ENCODE peak calls at places on chromosomes 2 and 18, in ten cellular contexts. T is neuronal stem cell; U is aorta; K is ascending aorta; F is body of pancreas; Q is stomach; J is psoas muscle; V is lower lobe of right lung; L is CD8-positive, alpha-beta T cell; C is heart right ventricle. P is an unnamed sample.

GRCh38 chr18:8283901-8284585 is 325.2 kb upstream of the RAB12 start:
- DNase-seq in Q (no peak), C (no peak), T (no peak), F (no peak), L (no peak), J (no peak), U (no peak), K (no peak), V (no peak), P (no peak)

GRCh38 chr18:51342815-51343214 is 145.3 kb upstream of the MEX3C start:
- DNase-seq in U (no peak), V (no peak), K (no peak), J (no peak), L (no peak), Q (no peak), F (no peak), C (no peak), T (no peak), P (no peak)

GRCh38 chr2:43251171-43251731 is 24.8 kb upstream of the ZFP36L2 start:
- DNase-seq in Q (no peak), C (no peak), L (no peak), K (no peak), V (no peak), U (no peak), J (no peak), F (no peak), T (no peak), P (peak; percentile 78)

GRCh38 chr2:113098061-113098460 is 29.3 kb upstream of the IL1RN start:
- DNase-seq in Q (no peak), U (no peak), J (no peak), F (no peak), V (no peak), L (no peak), K (no peak), C (no peak), T (no peak), P (no peak)

GRCh38 chr2:6977095-6977777 is 60.0 kb downstream of the RNF144A start:
- DNase-seq in F (peak; percentile 88), Q (peak; percentile 74), J (peak; percentile 59), L (no peak), C (peak; percentile 74), V (no peak), U (peak; percentile 62), T (no peak), K (no peak), P (no peak)

GRCh38 chr2:199716807-199717586 is 134.0 kb downstream of the FTCDNL1 start:
- DNase-seq in U (no peak), C (no peak), Q (no peak), T (no peak), J (no peak), F (no peak), K (no peak), L (no peak), V (no peak), P (no peak)

GRCh38 chr18:32389868-32390267 is 80.8 kb downstream of the GAREM1 start:
- DNase-seq in C (peak; percentile 64), T (no peak), L (no peak), J (no peak), U (no peak), V (peak; percentile 81), K (no peak), Q (peak; percentile 92), F (peak; percentile 95), P (no peak)

GRCh38 chr2:152298754-152299153 is 36.2 kb upstream of the FMNL2 start:
- DNase-seq in V (no peak), L (no peak), K (no peak), T (no peak), C (no peak), J (no peak), U (no peak), F (no peak), Q (no peak), P (no peak)

GRCh38 chr18:26429535-26429934 is 118.8 kb downstream of the KCTD1 start:
- DNase-seq in F (no peak), J (no peak), K (no peak), T (no peak), U (no peak), Q (no peak), L (no peak), V (no peak), C (no peak), P (no peak)

GRCh38 chr2:121386707-121387106 is 101.7 kb upstream of the TFCP2L1 start:
- DNase-seq in V (no peak), C (no peak), L (no peak), T (no peak), F (no peak), J (no peak), U (no peak), Q (no peak), K (no peak), P (no peak)

GRCh38 chr2:237171396-237171795 is 85.7 kb downstream of the COPS8 start:
- DNase-seq in T (no peak), L (no peak), C (no peak), J (no peak), K (no peak), F (peak; percentile 19), Q (no peak), U (no peak), V (no peak), P (no peak)

DNA sequence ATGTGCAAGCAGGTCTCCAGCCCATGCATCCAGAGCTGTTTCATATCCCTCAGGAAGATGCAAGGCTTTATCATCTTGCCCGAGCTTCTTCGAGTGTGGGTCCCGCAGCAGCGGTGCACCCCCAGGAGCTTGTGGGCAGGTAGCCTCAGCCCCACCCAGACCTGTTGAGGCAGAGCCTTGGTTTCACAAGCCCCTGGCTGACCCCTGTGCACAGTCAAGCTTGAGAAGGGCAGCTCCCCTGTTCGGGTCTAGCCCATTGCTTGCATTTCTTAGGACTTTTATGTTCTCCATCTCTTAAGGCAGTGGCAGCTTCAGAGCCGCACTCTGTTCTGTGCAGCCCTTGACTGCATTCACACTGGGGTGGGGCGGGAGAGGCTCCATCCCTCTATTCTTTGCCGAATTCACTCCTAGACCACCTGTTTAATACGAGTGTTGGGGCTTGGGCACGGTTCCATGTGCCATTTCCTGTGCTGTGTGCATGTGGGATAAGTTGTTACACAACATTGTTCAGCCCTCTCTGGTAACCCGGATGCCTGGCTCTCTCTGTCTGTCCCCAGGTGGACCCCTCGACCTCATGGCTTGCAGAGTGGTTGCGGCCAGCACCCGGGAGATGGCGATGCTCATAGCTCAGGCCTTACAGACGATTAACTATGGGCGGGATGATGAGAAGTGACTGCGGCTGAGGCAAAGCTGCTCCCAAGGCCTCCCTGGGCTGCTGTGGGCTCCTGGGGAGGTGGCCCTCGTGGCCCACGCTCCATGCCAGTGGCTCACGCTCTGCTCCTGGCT is 48.7 kb downstream of the IMPA2 start:
- DNase-seq in K (no peak), L (no peak), V (no peak), F (no peak), J (no peak), T (no peak), Q (no peak), C (no peak), U (no peak), P (no peak)
- H3K4me1 ChIP-seq in K (no peaks in the 10 kb centered on the region), L (no peaks in the 10 kb centered on the region), V (no peaks in the 10 kb centered on the region), F (peaks cover 49% of the 10 kb centered on the region), J (peaks cover 22% of the 10 kb centered on the region), T (no peaks in the 10 kb centered on the region), Q (peaks cover 7% of the 10 kb centered on the region), C (peaks cover 28% of the 10 kb centered on the region), U (no peaks in the 10 kb centered on the region), P (no peaks in the 10 kb centered on the region)

DNA sequence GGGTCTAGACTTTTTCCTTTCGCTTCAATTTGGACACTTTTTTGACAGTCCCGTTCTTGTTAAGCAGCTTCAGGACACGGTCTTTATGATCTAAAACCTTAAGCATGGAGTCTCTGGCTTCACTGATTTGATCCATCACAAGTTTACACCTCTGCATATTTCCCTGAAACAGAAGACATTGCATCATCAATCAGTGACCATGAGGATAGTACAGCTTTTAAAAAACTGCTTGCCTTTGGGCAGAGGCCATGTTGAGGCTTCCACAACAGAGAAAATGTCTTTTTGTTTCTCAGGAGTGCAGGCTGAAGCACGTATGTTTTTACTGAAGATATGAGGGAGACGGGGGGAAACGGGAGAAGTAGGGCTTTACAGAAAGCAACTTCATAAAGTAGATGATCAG is 56.2 kb upstream of the AMMECR1L start:
- DNase-seq in L (no peak), U (no peak), C (no peak), V (no peak), T (no peak), K (no peak), J (no peak), F (no peak), Q (no peak), P (no peak)
- H3K36me3 ChIP-seq in L (peaks cover 13% of the 10 kb centered on the region), U (peaks cover 3% of the 10 kb centered on the region), C (peaks cover 6% of the 10 kb centered on the region), V (peaks cover 65% of the 10 kb centered on the region), T (peaks cover 67% of the 10 kb centered on the region), K (peaks cover 65% of the 10 kb centered on the region), J (peaks cover 65% of the 10 kb centered on the region), F (peaks cover 17% of the 10 kb centered on the region), Q (peaks cover 50% of the 10 kb centered on the region), P (no peaks in the 10 kb centered on the region)

GRCh38 chr18:3530807-3531206 is 80.8 kb downstream of the TGIF1 start:
- DNase-seq in V (no peak), T (no peak), F (no peak), U (no peak), L (no peak), C (no peak), K (no peak), Q (no peak), J (no peak), P (peak; percentile 42)
- H3K4me3 ChIP-seq in V (no peak overlapping the region), T (no peak overlapping the region), F (no peak overlapping the region), U (no peak overlapping the region), L (no peak overlapping the region), C (no peak overlapping the region), K (no peak overlapping the region), Q (no peak overlapping the region), J (no peak overlapping the region), P (no peak overlapping the region)

GRCh38 chr18:62776066-62776570 is 60.8 kb downstream of the PHLPP1 start:
- DNase-seq in L (no peak), F (no peak), Q (no peak), J (no peak), T (no peak), K (no peak), C (no peak), V (no peak), U (no peak), P (no peak)
- H3K4me1 ChIP-seq in L (peaks cover 9% of the 10 kb centered on the region), F (peaks cover 23% of the 10 kb centered on the region), Q (no peaks in the 10 kb centered on the region), J (peaks cover 7% of the 10 kb centered on the region), T (peaks cover 11% of the 10 kb centered on the region), K (no peaks in the 10 kb centered on the region), C (peaks cover 14% of the 10 kb centered on the region), V (no peaks in the 10 kb centered on the region), U (peaks cover 6% of the 10 kb centered on the region), P (no peaks in the 10 kb centered on the region)

DNA sequence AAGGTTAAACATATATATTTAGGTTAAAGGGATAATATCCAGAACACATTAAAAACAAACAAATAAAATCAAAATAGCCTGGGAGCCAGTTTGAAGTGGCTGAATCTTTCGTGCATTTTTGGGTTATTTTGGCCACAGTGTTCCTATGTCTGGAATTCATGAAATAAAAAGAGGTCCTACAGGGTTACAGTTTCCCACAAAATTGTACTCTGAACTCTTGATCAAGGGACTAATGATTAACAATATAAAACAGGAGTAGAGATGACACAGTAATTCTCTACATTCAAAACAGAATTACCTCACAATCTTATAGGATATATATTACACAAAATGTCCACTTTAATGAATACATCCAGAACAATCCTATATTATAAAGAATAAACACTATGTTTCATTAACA is 24.9 kb downstream of the VPS4B start:
- DNase-seq in Q (no peak), U (no peak), V (no peak), F (no peak), J (no peak), K (no peak), T (no peak), C (no peak), L (no peak), P (no peak)
- H3K36me3 ChIP-seq in Q (peaks cover 39% of the 10 kb centered on the region), U (peaks cover 15% of the 10 kb centered on the region), V (peaks cover 100% of the 10 kb centered on the region), F (peaks cover 43% of the 10 kb centered on the region), J (peaks cover 100% of the 10 kb centered on the region), K (peaks cover 96% of the 10 kb centered on the region), T (peaks cover 97% of the 10 kb centered on the region), C (no peaks in the 10 kb centered on the region), L (peaks cover 21% of the 10 kb centered on the region), P (no peaks in the 10 kb centered on the region)

P was measured in BE2C.